ENCODE peak calls at places on chromosome 22, in five cellular contexts. L is astrocyte; N is PC-9; I is CD8-positive, alpha-beta memory T cell; J is HL-60. F is an unnamed sample.

GRCh38 chr22:38165929-38166593 is 15.6 kb downstream of the PLA2G6 start:
- DNase-seq in I (no peak), L (no peak), N (no peak), J (no peak), F (no peak)

GRCh38 chr22:46991666-46992065 is 229.2 kb downstream of the TBC1D22A start:
- DNase-seq in N (no peak), J (no peak), I (no peak), L (no peak), F (no peak)

GRCh38 chr22:37229805-37230672 is 14.0 kb downstream of the RAC2 start:
- DNase-seq in N (peak), I (peak), J (peak), L (peak), F (peak)

GRCh38 chr22:46779023-46779422 is 16.6 kb downstream of the TBC1D22A start:
- DNase-seq in N (peak), L (no peak), I (no peak), J (no peak), F (no peak)

GRCh38 chr22:47309476-47309875 is 547.0 kb downstream of the TBC1D22A start:
- DNase-seq in L (no peak), I (no peak), N (no peak), J (no peak), F (no peak)

GRCh38 chr22:17865183-17866055 is 91.2 kb upstream of the BID start:
- DNase-seq in J (no peak), N (no peak), L (no peak), I (no peak), F (no peak)

GRCh38 chr22:50118557-50119168 is 28.9 kb downstream of the MOV10L1 start:
- DNase-seq in I (no peak), L (peak), N (peak), J (no peak), F (no peak)

GRCh38 chr22:17077255-17077654 is 7.5 kb upstream of the IL17RA start:
- DNase-seq in J (no peak), I (no peak), L (peak), N (no peak), F (no peak)

GRCh38 chr22:50117168-50117762 is 27.5 kb downstream of the MOV10L1 start:
- DNase-seq in J (no peak), N (no peak), L (no peak), I (no peak), F (no peak)

GRCh38 chr22:26360169-26360885 is 68.7 kb upstream of the ASPHD2 start:
- DNase-seq in J (peak), N (peak), I (peak), L (peak), F (peak)

GRCh38 chr22:30474683-30475424 is 3.0 kb upstream of the SEC14L3 start:
- DNase-seq in N (peak), J (no peak), I (peak), L (no peak), F (no peak)

GRCh38 chr22:17939579-17939978 is 84.8 kb downstream of the MICAL3 start:
- DNase-seq in N (no peak), I (no peak), J (no peak), L (no peak), F (no peak)

GRCh38 chr22:48627203-48627602 is 1200.5 kb downstream of the BRD1 start:
- DNase-seq in I (no peak), L (peak), J (no peak), N (no peak), F (no peak)

GRCh38 chr22:49230194-49230577 is 597.5 kb downstream of the BRD1 start:
- DNase-seq in N (no peak), I (no peak), L (no peak), J (no peak), F (no peak)

GRCh38 chr22:38069372-38070249 is 12.4 kb downstream of the PICK1 start:
- DNase-seq in L (no peak), N (no peak), J (no peak), I (no peak), F (no peak)

GRCh38 chr22:36144886-36145541 is 15.5 kb downstream of the APOL3 start:
- DNase-seq in I (peak), N (peak), J (peak), L (peak), F (peak)

GRCh38 chr22:46454910-46455269 is 82.5 kb downstream of the CELSR1 start:
- DNase-seq in J (no peak), I (no peak), N (peak), L (peak), F (no peak)

GRCh38 chr22:50483977-50484853 is 2.4 kb upstream of the MIOX start:
- DNase-seq in L (no peak), N (no peak), I (no peak), J (no peak), F (no peak)

GRCh38 chr22:30872282-30873041 is 96.1 kb downstream of the MORC2 start:
- DNase-seq in L (no peak), I (no peak), N (no peak), J (no peak), F (no peak)

GRCh38 chr22:20130319-20130718 is 1.3 kb upstream of the ZDHHC8 start:
- DNase-seq in J (no peak), N (no peak), L (no peak), I (no peak), F (no peak)

GRCh38 chr22:32776800-32777199 is 24.7 kb upstream of the TIMP3 start:
- DNase-seq in L (no peak), N (no peak), J (peak), I (no peak), F (no peak)

GRCh38 chr22:32771761-32772160 is 29.7 kb upstream of the TIMP3 start:
- DNase-seq in I (no peak), N (no peak), J (no peak), L (no peak), F (no peak)

GRCh38 chr22:32776397-32776796 is 25.1 kb upstream of the TIMP3 start:
- DNase-seq in L (no peak), N (no peak), J (peak), I (no peak), F (no peak)

GRCh38 chr22:32777997-32778396 is 23.5 kb upstream of the TIMP3 start:
- DNase-seq in I (no peak), N (no peak), J (no peak), L (no peak), F (no peak)

DNA sequence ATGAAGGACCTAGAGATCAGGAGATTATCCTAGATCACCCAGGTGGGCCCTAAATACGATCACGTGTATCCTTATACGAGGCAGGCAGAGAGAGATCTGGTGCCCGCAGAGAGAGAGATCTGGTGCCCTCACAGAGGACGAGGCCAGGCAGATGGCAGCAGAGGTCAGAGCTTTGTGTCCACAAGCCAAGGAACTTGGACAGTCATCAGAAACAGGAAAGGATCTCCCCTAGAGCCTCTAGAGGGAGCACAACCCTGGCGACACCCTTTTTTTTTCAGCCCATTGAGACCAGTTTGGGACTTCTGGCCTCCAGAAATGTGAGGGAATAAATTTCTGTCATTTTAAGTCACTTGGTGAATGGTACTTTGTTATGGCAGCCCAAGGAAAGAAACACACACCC is 25.5 kb upstream of the TIMP3 start:
- DNase-seq in I (no peak), L (no peak), N (peak), J (peak), F (no peak)
- H3K4me3 ChIP-seq in I (no peak), L (no peak), N (no peak), J (no peak), F (no peak)

GRCh38 chr22:43409800-43410199 is 2.0 kb upstream of the MPPED1 start:
- DNase-seq in L (no peak), I (no peak), N (no peak), J (no peak), F (no peak)
- H3K4me3 ChIP-seq in L (no peak), I (no peak), N (no peak), J (no peak), F (no peak)

GRCh38 chr22:22210889-22211833 is 33.4 kb upstream of the VPREB1 start:
- DNase-seq in N (no peak), L (no peak), J (no peak), I (no peak), F (no peak)

GRCh38 chr22:22208657-22209056 is 35.9 kb upstream of the VPREB1 start:
- DNase-seq in J (no peak), I (no peak), N (no peak), L (no peak), F (no peak)

GRCh38 chr22:22203048-22203971 is 41.3 kb upstream of the VPREB1 start:
- DNase-seq in N (no peak), J (no peak), I (no peak), L (no peak), F (no peak)

GRCh38 chr22:22210375-22210774 is 34.2 kb upstream of the VPREB1 start:
- DNase-seq in I (no peak), L (peak), N (peak), J (no peak), F (peak)

GRCh38 chr22:22207845-22208564 is 36.6 kb upstream of the VPREB1 start:
- DNase-seq in J (peak), N (peak), L (peak), I (peak), F (peak)
- H3K4me3 ChIP-seq in J (no peak), N (no peak), L (no peak), I (no peak), F (no peak)

GRCh38 chr22:40855960-40856512 is 403 bp downstream of the ST13 start:
- DNase-seq in L (peak), N (peak), I (peak), J (peak), F (no peak)

GRCh38 chr22:40853330-40853729 is 3.1 kb downstream of the ST13 start:
- DNase-seq in N (no peak), I (no peak), J (no peak), L (no peak), F (no peak)

GRCh38 chr22:40855104-40855959 is 1.1 kb downstream of the ST13 start:
- DNase-seq in I (peak), N (no peak), J (peak), L (no peak), F (no peak)

GRCh38 chr22:40856513-40857308 is at the start of the genes ST13 and XPNPEP3:
- DNase-seq in L (peak), J (peak), N (peak), I (peak), F (peak)

DNA sequence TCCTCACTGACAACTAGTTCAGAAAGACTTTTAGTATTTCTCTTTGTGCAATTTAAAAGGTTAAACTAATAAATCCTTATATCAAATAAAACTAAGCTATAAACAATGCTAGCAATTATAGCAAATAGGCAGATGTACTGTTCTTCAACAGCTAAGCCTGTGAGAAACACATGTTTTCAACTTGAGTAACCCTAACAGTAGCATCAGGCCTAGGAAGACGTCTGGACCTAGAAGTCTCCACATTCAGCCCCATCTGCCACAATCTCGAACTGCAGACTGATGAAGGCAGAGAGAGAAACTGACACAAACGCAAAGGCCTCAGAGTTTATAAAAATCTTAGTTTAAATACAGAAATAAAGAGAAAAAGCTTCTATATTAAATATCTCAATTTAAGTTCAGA is 2.5 kb downstream of the ST13 start:
- DNase-seq in L (no peak), I (no peak), N (no peak), J (no peak), F (no peak)
- H3K4me3 ChIP-seq in L (peak), I (no peak), N (peak), J (no peak), F (peak)

GRCh38 chr22:41910599-41911291 is 4.1 kb downstream of the SHISA8 start:
- DNase-seq in N (no peak), L (no peak), I (peak), J (no peak), F (peak)
- H3K4me3 ChIP-seq in N (no peak), L (no peak), I (no peak), J (peak), F (no peak)

GRCh38 chr22:42992886-42993479 is 22.0 kb downstream of the PACSIN2 start:
- DNase-seq in J (peak), L (no peak), I (no peak), N (no peak), F (no peak)

GRCh38 chr22:42994276-42994916 is 20.6 kb downstream of the PACSIN2 start:
- DNase-seq in L (no peak), N (no peak), J (no peak), I (no peak), F (no peak)

GRCh38 chr22:42996646-42997365 is 18.1 kb downstream of the PACSIN2 start:
- DNase-seq in J (peak), N (no peak), L (peak), I (no peak), F (no peak)

GRCh38 chr22:42993651-42994275 is 21.2 kb downstream of the PACSIN2 start:
- DNase-seq in J (peak), N (peak), I (no peak), L (peak), F (no peak)

DNA sequence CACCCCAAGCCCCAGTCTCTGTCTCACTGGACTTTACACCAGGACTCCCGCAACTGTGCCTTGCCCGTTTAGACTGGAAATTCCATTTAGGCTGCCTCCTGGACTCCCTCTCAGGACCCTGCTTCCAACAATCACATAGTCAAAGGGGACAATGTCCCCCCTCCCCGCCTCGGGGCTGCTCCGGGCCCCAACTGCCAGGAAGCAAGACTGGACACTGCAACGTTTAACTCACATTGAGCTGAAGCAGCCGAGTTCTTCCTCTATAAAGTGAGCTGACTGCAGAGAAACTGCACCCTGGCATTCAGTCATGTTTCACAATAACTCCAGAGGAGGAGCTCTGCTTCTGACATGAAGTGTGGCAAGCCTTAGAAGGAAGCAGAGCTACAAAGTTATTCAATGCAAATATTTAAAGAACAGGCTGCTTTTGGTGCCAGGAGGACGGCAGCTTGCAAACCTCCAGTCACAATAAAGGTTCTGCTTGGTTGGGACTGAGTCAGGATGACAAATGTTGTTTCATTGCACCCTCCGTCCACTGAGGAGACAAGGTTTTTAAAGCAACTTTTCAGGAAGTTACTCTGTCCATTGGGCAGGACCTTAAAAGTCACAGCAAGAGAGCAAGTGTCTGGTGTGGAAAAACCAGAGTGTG is 19.9 kb downstream of the PACSIN2 start:
- DNase-seq in I (no peak), N (peak), L (peak), J (peak), F (no peak)
- H3K4me3 ChIP-seq in I (no peak), N (peak), L (peak), J (peak), F (no peak)